ENCODE peak calls at places on chromosomes 7 and 10, in eight cellular contexts. One of them, this sample, is unnamed.

GRCh38 chr7:101882595-101883564 is 65.5 kb downstream of the CUX1 start:
- DNase-seq in left colon: peak; percentile 89
- DNase-seq in stimulated activated CD8-positive, alpha-beta memory T cell treated with anti-CD3 and anti-CD28 coated beads, Interleukin-4, amount 100 ng/mL, for 48 hours: no peak
- DNase-seq in memory B cell: no peak
- DNase-seq in RPMI8226: no peak
- DNase-seq in NCI-H146: peak; percentile 65
- DNase-seq in PC-3: peak; percentile 99
- DNase-seq in NCI-H1694 treated with DMSO at 0.1 percent for 48 hours: no peak
- DNase-seq in this sample: no peak

GRCh38 chr7:66769833-66770512 is 29.4 kb downstream of the RABGEF1 start:
- DNase-seq in left colon: no peak
- DNase-seq in stimulated activated CD8-positive, alpha-beta memory T cell treated with anti-CD3 and anti-CD28 coated beads, Interleukin-4, amount 100 ng/mL, for 48 hours: no peak
- DNase-seq in memory B cell: no peak
- DNase-seq in RPMI8226: no peak
- DNase-seq in NCI-H146: no peak
- DNase-seq in PC-3: no peak
- DNase-seq in NCI-H1694 treated with DMSO at 0.1 percent for 48 hours: no peak
- DNase-seq in this sample: no peak

GRCh38 chr7:137851361-137851945 is 4.7 kb upstream of the DGKI start:
- DNase-seq in left colon: no peak
- DNase-seq in stimulated activated CD8-positive, alpha-beta memory T cell treated with anti-CD3 and anti-CD28 coated beads, Interleukin-4, amount 100 ng/mL, for 48 hours: no peak
- DNase-seq in memory B cell: no peak
- DNase-seq in RPMI8226: no peak
- DNase-seq in NCI-H146: no peak
- DNase-seq in PC-3: no peak
- DNase-seq in NCI-H1694 treated with DMSO at 0.1 percent for 48 hours: no peak
- DNase-seq in this sample: no peak

GRCh38 chr7:128167316-128167691 is 73.8 kb upstream of the LEP start:
- DNase-seq in left colon: no peak
- DNase-seq in stimulated activated CD8-positive, alpha-beta memory T cell treated with anti-CD3 and anti-CD28 coated beads, Interleukin-4, amount 100 ng/mL, for 48 hours: peak; percentile 34
- DNase-seq in memory B cell: no peak
- DNase-seq in RPMI8226: no peak
- DNase-seq in NCI-H146: peak; percentile 94
- DNase-seq in PC-3: peak; percentile 16
- DNase-seq in NCI-H1694 treated with DMSO at 0.1 percent for 48 hours: no peak
- DNase-seq in this sample: peak; percentile 22

GRCh38 chr10:17802966-17803365 is 6.2 kb upstream of the MRC1 start:
- DNase-seq in left colon: no peak
- DNase-seq in stimulated activated CD8-positive, alpha-beta memory T cell treated with anti-CD3 and anti-CD28 coated beads, Interleukin-4, amount 100 ng/mL, for 48 hours: no peak
- DNase-seq in memory B cell: no peak
- DNase-seq in RPMI8226: no peak
- DNase-seq in NCI-H146: no peak
- DNase-seq in PC-3: peak; percentile 20
- DNase-seq in NCI-H1694 treated with DMSO at 0.1 percent for 48 hours: no peak
- DNase-seq in this sample: no peak

GRCh38 chr7:117074378-117074777 is 121.1 kb downstream of the ST7 start:
- DNase-seq in left colon: no peak
- DNase-seq in stimulated activated CD8-positive, alpha-beta memory T cell treated with anti-CD3 and anti-CD28 coated beads, Interleukin-4, amount 100 ng/mL, for 48 hours: no peak
- DNase-seq in memory B cell: no peak
- DNase-seq in RPMI8226: no peak
- DNase-seq in NCI-H146: no peak
- DNase-seq in PC-3: no peak
- DNase-seq in NCI-H1694 treated with DMSO at 0.1 percent for 48 hours: no peak
- DNase-seq in this sample: no peak

GRCh38 chr10:25633542-25633941 is 300.5 kb upstream of the MYO3A start:
- DNase-seq in left colon: no peak
- DNase-seq in stimulated activated CD8-positive, alpha-beta memory T cell treated with anti-CD3 and anti-CD28 coated beads, Interleukin-4, amount 100 ng/mL, for 48 hours: no peak
- DNase-seq in memory B cell: no peak
- DNase-seq in RPMI8226: no peak
- DNase-seq in NCI-H146: no peak
- DNase-seq in PC-3: no peak
- DNase-seq in NCI-H1694 treated with DMSO at 0.1 percent for 48 hours: no peak
- DNase-seq in this sample: no peak

GRCh38 chr10:33735463-33735862 is 401.0 kb upstream of the NRP1 start:
- DNase-seq in left colon: no peak
- DNase-seq in stimulated activated CD8-positive, alpha-beta memory T cell treated with anti-CD3 and anti-CD28 coated beads, Interleukin-4, amount 100 ng/mL, for 48 hours: no peak
- DNase-seq in memory B cell: no peak
- DNase-seq in RPMI8226: peak; percentile 51
- DNase-seq in NCI-H146: no peak
- DNase-seq in PC-3: peak; percentile 82
- DNase-seq in NCI-H1694 treated with DMSO at 0.1 percent for 48 hours: no peak
- DNase-seq in this sample: no peak

This sample was measured in stimulated activated naive B cell treated with anti-CD40 and anti-IgM and Interleukin-4, amounts not matched to agents 10 μg/mL and 1 μg/mL and 100 μg/mL, for 72 hours.